ENCODE peak calls at places on chromosomes 1 and 21, in six cellular contexts. One of them, this sample, is unnamed.

GRCh38 chr1:9721606-9722377 is 70.3 kb downstream of the PIK3CD start:
- DNase-seq in body of pancreas: no peak
- DNase-seq in transverse colon: peak; percentile 48
- DNase-seq in heart left ventricle: no peak
- DNase-seq in ovary: no peak
- DNase-seq in prostate gland: no peak
- DNase-seq in this sample: peak; percentile 34

GRCh38 chr1:159923203-159924024 is 1.9 kb downstream of the TAGLN2 start:
- DNase-seq in body of pancreas: peak; percentile 89
- DNase-seq in transverse colon: peak; percentile 92
- DNase-seq in heart left ventricle: peak; percentile 92
- DNase-seq in ovary: peak; percentile 76
- DNase-seq in prostate gland: peak; percentile 71
- DNase-seq in this sample: peak; percentile 82

GRCh38 chr1:176853503-176853902 is 311.0 kb downstream of the ASTN1 start:
- DNase-seq in body of pancreas: no peak
- DNase-seq in transverse colon: no peak
- DNase-seq in heart left ventricle: peak; percentile 48
- DNase-seq in ovary: no peak
- DNase-seq in prostate gland: no peak
- DNase-seq in this sample: no peak

GRCh38 chr1:216045400-216045799 is 377.8 kb downstream of the USH2A start:
- DNase-seq in body of pancreas: no peak
- DNase-seq in transverse colon: no peak
- DNase-seq in heart left ventricle: no peak
- DNase-seq in ovary: no peak
- DNase-seq in prostate gland: no peak
- DNase-seq in this sample: no peak

GRCh38 chr1:201007481-201007880 is 16.0 kb downstream of the KIF21B start:
- DNase-seq in body of pancreas: no peak
- DNase-seq in transverse colon: no peak
- DNase-seq in heart left ventricle: no peak
- DNase-seq in ovary: no peak
- DNase-seq in prostate gland: no peak
- DNase-seq in this sample: no peak

GRCh38 chr21:41953831-41954653 is at the start of gene C2CD2:
- DNase-seq in body of pancreas: peak; percentile 67
- DNase-seq in transverse colon: peak; percentile 65
- DNase-seq in heart left ventricle: peak; percentile 69
- DNase-seq in ovary: peak; percentile 77
- DNase-seq in prostate gland: no peak
- DNase-seq in this sample: peak; percentile 82

GRCh38 chr1:222096883-222097282 is 355.0 kb upstream of the DUSP10 start:
- DNase-seq in body of pancreas: no peak
- DNase-seq in transverse colon: no peak
- DNase-seq in heart left ventricle: no peak
- DNase-seq in ovary: no peak
- DNase-seq in prostate gland: no peak
- DNase-seq in this sample: peak; percentile 28

GRCh38 chr1:111197598-111198289 is 2.7 kb downstream of the DENND2D start:
- DNase-seq in body of pancreas: no peak
- DNase-seq in transverse colon: no peak
- DNase-seq in heart left ventricle: no peak
- DNase-seq in ovary: no peak
- DNase-seq in prostate gland: no peak
- DNase-seq in this sample: peak; percentile 65

GRCh38 chr1:20787100-20787774 is at the start of gene HP1BP3:
- DNase-seq in body of pancreas: peak; percentile 80
- DNase-seq in transverse colon: peak; percentile 84
- DNase-seq in heart left ventricle: peak; percentile 78
- DNase-seq in ovary: peak; percentile 77
- DNase-seq in prostate gland: peak; percentile 69
- DNase-seq in this sample: peak; percentile 84
- TF ChIP-seq POLR2A in body of pancreas: peak; percentile 56
- TF ChIP-seq POLR2A in transverse colon: peak; percentile 44
- TF ChIP-seq POLR2A in heart left ventricle: peak; percentile 34
- TF ChIP-seq POLR2A in ovary: peak; percentile 67
- TF ChIP-seq POLR2A in prostate gland: peak; percentile 33
- TF ChIP-seq POLR2A in this sample: peak; percentile 65

GRCh38 chr1:91621360-91621759 is 120.7 kb downstream of the CDC7 start:
- DNase-seq in body of pancreas: no peak
- DNase-seq in transverse colon: no peak
- DNase-seq in heart left ventricle: no peak
- DNase-seq in ovary: no peak
- DNase-seq in prostate gland: no peak
- DNase-seq in this sample: no peak
- TF ChIP-seq POLR2A in body of pancreas: no peak
- TF ChIP-seq POLR2A in transverse colon: no peak
- TF ChIP-seq POLR2A in heart left ventricle: no peak
- TF ChIP-seq POLR2A in ovary: no peak
- TF ChIP-seq POLR2A in prostate gland: no peak
- TF ChIP-seq POLR2A in this sample: no peak

DNA sequence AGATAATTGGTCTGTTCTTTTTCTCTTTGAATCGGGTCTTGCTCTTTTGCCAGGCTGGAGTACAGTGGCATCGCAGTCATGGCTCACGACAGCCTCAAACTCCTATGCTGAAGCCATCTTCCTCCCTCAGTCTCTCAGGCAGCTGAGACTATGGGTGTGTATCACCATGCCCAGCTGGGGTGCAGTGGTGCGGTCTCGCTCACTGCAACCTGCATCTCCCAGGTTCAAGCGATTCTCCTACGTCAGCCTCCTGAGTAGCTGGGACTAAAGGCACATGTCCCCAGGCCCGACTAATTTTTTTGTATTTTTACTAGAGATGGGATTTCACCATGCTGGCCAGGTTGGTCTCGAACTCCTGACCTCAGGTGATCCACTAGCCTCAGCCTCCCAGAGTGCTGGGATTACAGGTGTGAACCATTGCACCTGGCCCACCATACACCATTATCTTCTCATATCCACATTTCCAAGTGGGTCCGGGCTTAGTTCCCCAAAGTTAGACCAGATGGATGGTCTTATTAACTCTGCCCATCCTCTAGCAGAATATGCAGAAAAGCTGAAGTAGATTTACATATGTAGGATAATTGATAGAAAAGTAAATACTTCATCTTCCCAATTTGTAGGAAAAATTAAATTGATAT is 13.1 kb downstream of the CCDC17 start:
- DNase-seq in body of pancreas: no peak
- DNase-seq in transverse colon: no peak
- DNase-seq in heart left ventricle: no peak
- DNase-seq in ovary: no peak
- DNase-seq in prostate gland: no peak
- DNase-seq in this sample: no peak
- TF ChIP-seq POLR2A in body of pancreas: no peak
- TF ChIP-seq POLR2A in transverse colon: no peak
- TF ChIP-seq POLR2A in heart left ventricle: no peak
- TF ChIP-seq POLR2A in ovary: no peak
- TF ChIP-seq POLR2A in prostate gland: no peak
- TF ChIP-seq POLR2A in this sample: no peak

DNA sequence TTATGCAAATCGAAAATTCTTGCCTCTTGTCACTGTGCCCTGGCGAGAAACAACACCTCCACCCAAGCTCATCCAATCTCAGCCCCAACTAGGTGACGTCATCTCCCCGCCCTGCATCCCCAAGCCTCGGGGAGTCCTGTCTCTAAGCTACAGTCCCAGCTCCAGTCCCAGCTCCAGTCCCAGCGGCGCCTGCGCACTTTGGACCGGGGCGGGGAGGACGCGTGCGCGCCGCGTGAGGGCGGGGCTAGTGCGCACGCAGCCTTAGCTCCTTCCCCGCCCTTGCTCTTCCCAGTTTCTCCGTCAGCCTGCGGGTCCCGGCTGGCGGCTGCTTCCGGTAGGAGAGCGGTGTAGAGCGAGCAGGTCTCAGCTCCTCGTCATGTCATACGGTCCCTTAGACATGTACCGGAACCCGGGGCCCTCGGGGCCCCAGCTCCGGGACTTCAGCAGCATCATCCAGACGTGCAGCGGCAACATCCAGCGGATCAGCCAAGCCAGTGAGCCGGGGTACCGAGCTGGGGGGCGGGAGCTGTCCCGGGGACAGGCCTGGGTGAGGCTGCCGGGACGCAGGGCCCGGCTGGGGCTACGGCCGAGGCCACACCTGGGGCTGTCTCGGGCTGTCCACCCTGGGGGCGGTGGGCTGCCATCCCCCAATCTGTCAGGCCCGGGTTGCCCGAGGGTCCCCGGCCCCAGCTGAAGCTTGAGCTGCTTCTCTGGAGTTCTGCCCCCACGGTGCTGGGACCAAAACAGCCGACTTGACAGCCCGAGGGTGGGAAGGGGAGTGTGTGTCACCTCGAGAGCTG is at the start of gene STX12:
- DNase-seq in body of pancreas: peak; percentile 98
- DNase-seq in transverse colon: peak; percentile 99
- DNase-seq in heart left ventricle: peak; percentile 99
- DNase-seq in ovary: peak; percentile 98
- DNase-seq in prostate gland: peak; percentile 97
- DNase-seq in this sample: peak; percentile 99
- TF ChIP-seq POLR2A in body of pancreas: peak; percentile 93
- TF ChIP-seq POLR2A in transverse colon: peak; percentile 95
- TF ChIP-seq POLR2A in heart left ventricle: peak; percentile 92
- TF ChIP-seq POLR2A in ovary: peak; percentile 88
- TF ChIP-seq POLR2A in prostate gland: peak; percentile 95
- TF ChIP-seq POLR2A in this sample: peak; percentile 69